ENCODE peak calls at places on chromosomes 2 and 18, in seven cellular contexts. E is transverse colon, C is left lung, T is suprapubic skin, B is breast epithelium, L is neural progenitor cell, W is stomach. M is an unnamed sample.

GRCh38 chr2:159208449-159208848 is 78.1 kb downstream of the WDSUB1 start:
- DNase-seq in E (no peak), C (no peak), T (no peak), B (no peak), L (no peak), W (no peak), M (no peak)

GRCh38 chr2:24024018-24024417 is 14.1 kb downstream of the MFSD2B start:
- DNase-seq in E (no peak), C (no peak), T (no peak), B (no peak), L (peak; percentile 31), W (no peak), M (no peak)

GRCh38 chr2:50006327-50006726 is 852.0 kb upstream of the FSHR start:
- DNase-seq in E (no peak), C (no peak), T (no peak), B (no peak), L (no peak), W (no peak), M (no peak)

GRCh38 chr2:41940715-41941114 is 107.1 kb upstream of the PKDCC start:
- DNase-seq in E (no peak), C (no peak), T (no peak), B (no peak), L (no peak), W (no peak), M (no peak)

GRCh38 chr18:24064701-24065100 is 50.1 kb downstream of the TTC39C start:
- DNase-seq in E (no peak), C (no peak), T (no peak), B (no peak), L (no peak), W (no peak), M (no peak)

GRCh38 chr18:54127759-54128378 is 96.6 kb downstream of the MBD2 start:
- DNase-seq in E (no peak), C (no peak), T (no peak), B (no peak), L (peak; percentile 78), W (no peak), M (peak; percentile 21)

GRCh38 chr2:42025151-42025582 is 22.7 kb upstream of the PKDCC start:
- DNase-seq in E (no peak), C (no peak), T (no peak), B (no peak), L (no peak), W (no peak), M (no peak)

GRCh38 chr2:239062743-239063142 is 214.9 kb downstream of the TWIST2 start:
- DNase-seq in E (no peak), C (peak; percentile 64), T (no peak), B (no peak), L (no peak), W (no peak), M (no peak)

GRCh38 chr2:202990501-202990900 is 24.2 kb upstream of the NBEAL1 start:
- DNase-seq in E (no peak), C (no peak), T (no peak), B (no peak), L (no peak), W (no peak), M (no peak)

GRCh38 chr2:239887604-239888003 is 137.5 kb downstream of the NDUFA10 start:
- DNase-seq in E (no peak), C (no peak), T (no peak), B (no peak), L (no peak), W (no peak), M (no peak)

GRCh38 chr2:66440011-66440542 is 5.2 kb downstream of the MEIS1 start:
- DNase-seq in E (no peak), C (peak; percentile 36), T (no peak), B (no peak), L (peak; percentile 39), W (no peak), M (no peak)

GRCh38 chr2:157572725-157573124 is 55.9 kb downstream of the ACVR1C start:
- DNase-seq in E (no peak), C (no peak), T (no peak), B (no peak), L (no peak), W (no peak), M (no peak)

GRCh38 chr2:128280901-128281321 is 37.8 kb downstream of the HS6ST1 start:
- DNase-seq in E (no peak), C (peak; percentile 57), T (peak; percentile 65), B (no peak), L (no peak), W (no peak), M (no peak)

GRCh38 chr18:78087338-78087737 is 837.7 kb downstream of the GALR1 start:
- DNase-seq in E (no peak), C (no peak), T (no peak), B (no peak), L (no peak), W (no peak), M (no peak)

GRCh38 chr2:147588191-147588590 is 256.6 kb upstream of the ACVR2A start:
- DNase-seq in E (no peak), C (no peak), T (no peak), B (no peak), L (no peak), W (no peak), M (no peak)

GRCh38 chr2:225895126-225895525 is 495.6 kb downstream of the NYAP2 start:
- DNase-seq in E (no peak), C (no peak), T (no peak), B (no peak), L (no peak), W (no peak), M (no peak)

GRCh38 chr18:6885992-6886823 is 156.7 kb downstream of the ARHGAP28 start:
- DNase-seq in E (peak; percentile 14), C (no peak), T (no peak), B (no peak), L (peak; percentile 83), W (peak; percentile 40), M (no peak)

GRCh38 chr2:29855924-29856639 is 65.3 kb downstream of the ALK start:
- DNase-seq in E (no peak), C (no peak), T (no peak), B (no peak), L (no peak), W (no peak), M (no peak)

GRCh38 chr18:58580078-58580477 is 48.8 kb downstream of the ALPK2 start:
- DNase-seq in E (no peak), C (no peak), T (no peak), B (no peak), L (no peak), W (no peak), M (no peak)

GRCh38 chr18:58578321-58578720 is 50.6 kb downstream of the ALPK2 start:
- DNase-seq in E (no peak), C (no peak), T (no peak), B (no peak), L (no peak), W (no peak), M (no peak)

GRCh38 chr18:58579561-58580047 is 49.3 kb downstream of the ALPK2 start:
- DNase-seq in E (no peak), C (no peak), T (no peak), B (no peak), L (no peak), W (no peak), M (no peak)

GRCh38 chr18:58580623-58581022 is 48.3 kb downstream of the ALPK2 start:
- DNase-seq in E (no peak), C (no peak), T (no peak), B (no peak), L (peak; percentile 38), W (no peak), M (no peak)

DNA sequence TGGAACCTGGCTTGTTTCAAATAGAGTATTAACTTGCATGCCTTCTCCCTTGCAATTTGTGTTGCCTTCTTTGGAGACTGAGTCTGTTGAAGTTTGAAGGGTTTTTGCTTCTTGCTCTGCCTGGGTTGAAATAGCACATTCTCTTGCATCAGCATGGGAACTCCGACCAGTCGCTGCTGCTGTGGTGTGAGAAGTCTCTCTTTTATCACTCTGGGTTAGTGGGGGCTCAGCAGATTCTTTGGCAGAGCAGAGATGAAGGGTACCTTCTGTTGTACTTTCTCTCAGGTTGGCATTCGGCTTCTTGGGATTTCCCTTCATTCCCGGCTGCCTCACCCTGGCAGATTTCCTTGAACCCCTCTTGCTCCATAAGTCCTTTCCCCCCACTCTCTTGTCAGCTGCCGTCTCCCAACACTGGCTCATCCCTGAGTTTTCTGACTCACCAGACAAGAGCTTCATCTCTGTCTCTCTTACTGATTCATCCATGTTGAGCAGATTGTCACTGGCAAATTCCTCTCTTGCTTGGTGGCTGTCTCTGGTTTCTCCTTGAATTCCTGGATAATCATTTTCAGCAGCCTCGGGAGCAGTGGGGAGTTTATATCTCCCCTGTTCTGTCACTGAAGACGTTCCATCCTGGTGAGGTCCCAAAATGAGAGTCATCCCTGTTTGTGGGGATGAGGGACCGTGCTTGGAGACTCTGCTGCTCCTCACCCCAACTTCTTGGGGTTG is 49.9 kb downstream of the ALPK2 start:
- DNase-seq in E (no peak), C (no peak), T (no peak), B (no peak), L (no peak), W (no peak), M (no peak)
- H3K4me3 ChIP-seq in E (no peak overlapping the region), C (no peak overlapping the region), T (no peak overlapping the region), B (no peak overlapping the region), L (no peak overlapping the region), W (no peak overlapping the region), M (no peak overlapping the region)

GRCh38 chr2:85545780-85546240 is 6.8 kb downstream of the MAT2A start:
- DNase-seq in E (no peak), C (no peak), T (peak; percentile 29), B (no peak), L (no peak), W (no peak), M (no peak)
- H3K36me3 ChIP-seq in E (peaks cover 43% of the 10 kb centered on the region), C (peaks cover 5% of the 10 kb centered on the region), T (peaks cover 66% of the 10 kb centered on the region), B (no peaks in the 10 kb centered on the region), L (peaks cover 27% of the 10 kb centered on the region), W (peaks cover 79% of the 10 kb centered on the region), M (peaks cover 17% of the 10 kb centered on the region)

GRCh38 chr2:2698182-2699116 is 367.4 kb upstream of the MYT1L start:
- DNase-seq in E (no peak), C (no peak), T (no peak), B (no peak), L (peak; percentile 29), W (no peak), M (no peak)
- TF ChIP-seq CTCF in E (no peak), C (no peak), T (no peak), B (no peak), L (peak; percentile 55), W (no peak), M (no peak)

DNA sequence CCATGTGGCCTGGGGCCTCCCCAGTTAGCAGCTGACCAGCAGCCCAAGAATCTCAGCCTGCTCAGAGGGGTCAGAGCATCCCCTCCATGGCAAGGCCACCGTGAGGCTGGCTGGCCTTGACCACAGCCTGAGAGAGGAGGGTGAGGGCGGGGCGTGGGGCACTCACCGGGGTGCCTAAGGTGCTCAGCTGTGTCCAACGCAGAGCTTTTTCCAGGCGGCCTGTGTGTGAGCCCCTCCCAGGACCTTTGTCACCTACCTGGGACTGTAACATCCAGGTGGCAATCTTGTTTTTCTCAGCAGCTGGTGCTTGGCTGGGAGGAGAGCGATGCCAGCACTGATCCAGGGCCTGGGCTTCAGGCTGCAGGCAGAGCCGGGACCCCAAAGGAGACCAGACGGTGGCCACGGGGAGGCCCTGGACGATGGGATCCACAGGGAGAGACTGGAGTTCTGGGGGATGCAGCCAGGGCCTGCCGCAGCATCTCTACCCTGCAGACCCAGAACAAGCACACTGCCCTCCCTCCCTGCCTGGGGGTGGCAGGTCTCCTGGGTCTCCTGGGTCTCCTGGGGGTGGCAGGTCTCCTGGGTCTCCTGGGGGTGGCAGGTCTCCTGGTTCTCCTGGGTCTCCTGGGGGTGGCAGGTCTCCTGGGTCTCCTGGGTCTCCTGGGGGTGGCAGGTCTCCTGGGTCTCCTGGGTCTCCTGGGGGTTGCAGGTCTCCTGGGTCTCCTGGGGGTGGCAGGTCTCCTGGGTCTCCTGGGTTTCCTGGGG is 12.3 kb downstream of the SNED1 start:
- DNase-seq in E (no peak), C (peak; percentile 62), T (no peak), B (peak; percentile 15), L (no peak), W (no peak), M (no peak)
- H3K4me3 ChIP-seq in E (no peak overlapping the region), C (no peak overlapping the region), T (peak overlapping the region; percentile 23), B (no peak overlapping the region), L (no peak overlapping the region), W (peak overlapping the region; percentile 30), M (no peak overlapping the region)